ENCODE peak calls at places on chromosomes 3 and 15, in eight cellular contexts. L, O, B, D, W, K, M and X are unnamed samples.

GRCh38 chr3:25508901-25509300 is 80.8 kb downstream of the RARB start:
- DNase-seq in L (no peak), O (no peak), B (no peak), D (no peak), W (no peak), K (no peak), M (no peak), X (no peak)

GRCh38 chr3:17642474-17642873 is 100.0 kb downstream of the TBC1D5 start:
- DNase-seq in L (no peak), O (no peak), B (peak; percentile 11), D (no peak), W (no peak), K (no peak), M (no peak), X (no peak)

GRCh38 chr15:25849431-25849921 is 13.7 kb downstream of the ATP10A start:
- DNase-seq in L (peak; percentile 9), O (no peak), B (no peak), D (peak; percentile 31), W (no peak), K (no peak), M (no peak), X (no peak)

GRCh38 chr3:45864760-45865567 is 21.4 kb upstream of the CCR9 start:
- DNase-seq in L (peak; percentile 33), O (no peak), B (no peak), D (peak; percentile 55), W (no peak), K (no peak), M (no peak), X (no peak)

GRCh38 chr15:43511012-43511885 is 6.2 kb upstream of the MAP1A start:
- DNase-seq in L (peak; percentile 32), O (no peak), B (peak; percentile 76), D (no peak), W (peak; percentile 47), K (peak; percentile 63), M (no peak), X (no peak)

GRCh38 chr15:67511606-67512005 is 9.3 kb upstream of the C15orf61 start:
- DNase-seq in L (no peak), O (no peak), B (no peak), D (no peak), W (no peak), K (no peak), M (no peak), X (no peak)

GRCh38 chr3:27193056-27193455 is 176.1 kb downstream of the NEK10 start:
- DNase-seq in L (no peak), O (no peak), B (no peak), D (no peak), W (no peak), K (no peak), M (no peak), X (no peak)

GRCh38 chr3:49916686-49917085 is 12.9 kb downstream of the MON1A start:
- DNase-seq in L (no peak), O (no peak), B (no peak), D (no peak), W (no peak), K (no peak), M (no peak), X (no peak)

GRCh38 chr3:41304603-41305002 is 105.3 kb downstream of the CTNNB1 start:
- DNase-seq in L (no peak), O (no peak), B (no peak), D (no peak), W (peak; percentile 43), K (no peak), M (no peak), X (no peak)

GRCh38 chr15:36905908-36906307 is 194.4 kb downstream of the MEIS2 start:
- DNase-seq in L (peak; percentile 83), O (no peak), B (no peak), D (no peak), W (peak; percentile 53), K (no peak), M (no peak), X (no peak)

GRCh38 chr3:82262193-82262592 is 500.7 kb upstream of the GBE1 start:
- DNase-seq in L (no peak), O (no peak), B (no peak), D (no peak), W (no peak), K (no peak), M (no peak), X (no peak)

GRCh38 chr15:62606376-62607164 is 436.0 kb upstream of the TPM1 start:
- DNase-seq in L (no peak), O (no peak), B (no peak), D (no peak), W (no peak), K (no peak), M (no peak), X (no peak)

GRCh38 chr3:48798998-48799397 is 48.7 kb downstream of the PRKAR2A start:
- DNase-seq in L (peak; percentile 52), O (no peak), B (no peak), D (no peak), W (no peak), K (no peak), M (no peak), X (no peak)

GRCh38 chr15:94086360-94086759 is 145.0 kb upstream of the MCTP2 start:
- DNase-seq in L (no peak), O (no peak), B (no peak), D (no peak), W (no peak), K (no peak), M (no peak), X (no peak)

GRCh38 chr3:143668924-143669790 is 179.1 kb downstream of the SLC9A9 start:
- DNase-seq in L (no peak), O (no peak), B (no peak), D (no peak), W (no peak), K (no peak), M (no peak), X (no peak)

GRCh38 chr3:11530153-11530721 is 113.5 kb downstream of the VGLL4 start:
- DNase-seq in L (no peak), O (no peak), B (no peak), D (no peak), W (peak; percentile 82), K (no peak), M (no peak), X (no peak)

GRCh38 chr15:99123706-99124451 is 19.0 kb downstream of the SYNM start:
- DNase-seq in L (peak; percentile 90), O (peak; percentile 91), B (peak; percentile 98), D (no peak), W (peak; percentile 96), K (peak; percentile 62), M (no peak), X (no peak)
- H3K27ac ChIP-seq in L (peak overlapping the region; percentile 12), O (peak overlapping the region; percentile 96), B (peak overlapping the region; percentile 96), D (no peak overlapping the region), W (peak overlapping the region; percentile 90), K (no peak overlapping the region), M (no peak overlapping the region), X (no peak overlapping the region)

GRCh38 chr15:74838746-74839525 is 4.0 kb downstream of the ULK3 start:
- DNase-seq in L (no peak), O (no peak), B (no peak), D (no peak), W (no peak), K (no peak), M (no peak), X (no peak)
- H3K4me1 ChIP-seq in L (peaks cover 2% of the 10 kb centered on the region), O (peaks cover 5% of the 10 kb centered on the region), B (peaks cover 3% of the 10 kb centered on the region), D (peaks cover 28% of the 10 kb centered on the region), W (no peaks in the 10 kb centered on the region), K (no peaks in the 10 kb centered on the region), M (peaks cover 20% of the 10 kb centered on the region), X (peaks cover 4% of the 10 kb centered on the region)

GRCh38 chr3:64686446-64686908 is 1.3 kb downstream of the ADAMTS9 start:
- DNase-seq in L (peak; percentile 59), O (peak; percentile 40), B (peak; percentile 77), D (no peak), W (no peak), K (no peak), M (no peak), X (no peak)
- H3K27me3 ChIP-seq in L (no peaks in the 10 kb centered on the region), O (no peaks in the 10 kb centered on the region), B (peaks cover 13% of the 10 kb centered on the region), D (peaks cover 5% of the 10 kb centered on the region), W (no peaks in the 10 kb centered on the region), K (peaks cover 41% of the 10 kb centered on the region), M (no peaks in the 10 kb centered on the region), X (peaks cover 45% of the 10 kb centered on the region)

GRCh38 chr3:12829886-12830784 is 11.2 kb downstream of the RPL32 start:
- DNase-seq in L (no peak), O (no peak), B (peak; percentile 57), D (no peak), W (no peak), K (peak; percentile 52), M (no peak), X (no peak)
- H3K27ac ChIP-seq in L (no peak overlapping the region), O (no peak overlapping the region), B (no peak overlapping the region), D (no peak overlapping the region), W (no peak overlapping the region), K (no peak overlapping the region), M (no peak overlapping the region), X (no peak overlapping the region)

DNA sequence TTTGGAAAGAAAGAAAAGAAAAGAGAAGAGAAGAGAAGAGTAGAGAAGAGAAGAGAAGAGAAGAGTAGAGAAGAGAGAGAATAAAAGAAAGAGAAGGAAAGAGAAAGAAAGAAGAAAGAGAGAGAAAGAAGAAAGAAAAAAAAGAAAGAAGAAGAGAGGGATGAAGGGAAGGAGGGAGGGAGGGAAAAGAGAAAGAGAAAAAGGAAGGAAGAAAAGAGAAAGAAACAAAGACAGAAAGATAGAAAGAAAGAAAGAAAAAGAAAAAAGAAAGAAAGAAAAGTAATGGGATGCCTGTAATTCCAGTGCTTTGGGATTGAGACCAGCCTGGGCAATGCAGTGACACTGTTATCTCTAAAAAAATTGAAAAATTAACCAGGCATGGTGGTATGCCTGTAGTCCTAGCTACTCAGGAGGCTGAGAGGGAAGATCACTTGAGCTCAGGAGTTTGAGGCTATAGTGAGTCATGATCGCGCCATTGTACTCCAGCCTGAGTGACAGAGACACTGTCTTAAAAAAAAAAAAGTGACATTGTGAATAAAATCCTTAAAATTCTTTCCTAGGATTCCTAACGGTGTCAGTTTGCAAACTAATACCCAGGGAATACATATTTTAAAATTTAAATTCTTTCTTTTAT is 1.7 kb downstream of the RASL12 start:
- DNase-seq in L (no peak), O (no peak), B (peak; percentile 75), D (no peak), W (no peak), K (no peak), M (no peak), X (no peak)
- H3K4me1 ChIP-seq in L (no peaks in the 10 kb centered on the region), O (peaks cover 21% of the 10 kb centered on the region), B (peaks cover 14% of the 10 kb centered on the region), D (no peaks in the 10 kb centered on the region), W (peaks cover 26% of the 10 kb centered on the region), K (peaks cover 5% of the 10 kb centered on the region), M (no peaks in the 10 kb centered on the region), X (peaks cover 5% of the 10 kb centered on the region)

DNA sequence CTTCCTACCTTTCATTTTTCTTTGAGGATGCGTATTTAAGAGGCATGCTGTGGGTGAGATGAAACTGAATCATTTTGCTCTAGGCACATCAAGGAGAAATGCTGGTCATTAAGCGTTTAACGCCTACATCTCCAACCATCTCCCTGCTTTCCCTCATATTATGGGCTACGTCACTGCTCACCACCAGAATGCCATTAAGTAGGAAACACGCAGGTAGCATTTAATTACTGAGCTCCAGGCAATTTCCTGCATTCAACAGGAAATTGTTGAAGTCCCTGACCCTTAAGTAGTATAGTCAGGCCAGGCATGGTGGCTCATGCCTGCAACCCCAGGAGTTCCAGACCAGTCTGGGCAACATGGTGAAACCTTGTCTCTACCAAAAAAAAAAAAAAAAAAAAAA is 66.1 kb downstream of the CHSY1 start:
- DNase-seq in L (no peak), O (no peak), B (peak; percentile 26), D (no peak), W (no peak), K (no peak), M (no peak), X (no peak)
- H3K27me3 ChIP-seq in L (no peaks in the 10 kb centered on the region), O (no peaks in the 10 kb centered on the region), B (no peaks in the 10 kb centered on the region), D (no peaks in the 10 kb centered on the region), W (no peaks in the 10 kb centered on the region), K (no peaks in the 10 kb centered on the region), M (no peaks in the 10 kb centered on the region), X (no peaks in the 10 kb centered on the region)

GRCh38 chr3:179068779-179069530 is 2.7 kb downstream of the ZMAT3 start:
- DNase-seq in L (no peak), O (no peak), B (peak; percentile 27), D (no peak), W (no peak), K (no peak), M (peak; percentile 26), X (no peak)
- H3K27ac ChIP-seq in L (no peak overlapping the region), O (no peak overlapping the region), B (no peak overlapping the region), D (no peak overlapping the region), W (no peak overlapping the region), K (no peak overlapping the region), M (no peak overlapping the region), X (no peak overlapping the region)